ENCODE peak calls at places on chromosomes 7 and 10, in seven cellular contexts. Y, U, L, T, M, B and S are unnamed samples.

GRCh38 chr10:71747808-71748523 is 25.4 kb downstream of the VSIR start:
- DNase-seq in Y (no peak), U (no peak), L (no peak), T (no peak), M (peak), B (peak), S (no peak)

GRCh38 chr10:98470850-98471249 is 24.1 kb upstream of the HPS1 start:
- DNase-seq in Y (no peak), U (no peak), L (no peak), T (peak), M (no peak), B (no peak), S (no peak)

GRCh38 chr10:89590326-89590725 is 54.7 kb downstream of the PANK1 start:
- DNase-seq in Y (no peak), U (no peak), L (no peak), T (no peak), M (no peak), B (no peak), S (no peak)

GRCh38 chr7:2709553-2710165 is 21.7 kb downstream of the AMZ1 start:
- DNase-seq in Y (peak), U (peak), L (peak), T (peak), M (peak), B (peak), S (peak)

GRCh38 chr10:96765406-96766240 is 45.3 kb upstream of the PIK3AP1 start:
- DNase-seq in Y (peak), U (peak), L (peak), T (peak), M (peak), B (peak), S (peak)

GRCh38 chr7:33701927-33702326 is 203.4 kb upstream of the BMPER start:
- DNase-seq in Y (no peak), U (no peak), L (no peak), T (no peak), M (no peak), B (no peak), S (no peak)

GRCh38 chr10:59227136-59227673 is 50.8 kb downstream of the PHYHIPL start:
- DNase-seq in Y (no peak), U (no peak), L (no peak), T (no peak), M (no peak), B (no peak), S (no peak)

GRCh38 chr7:149569726-149570422 is 72.3 kb upstream of the ZNF746 start:
- DNase-seq in Y (no peak), U (no peak), L (no peak), T (no peak), M (no peak), B (no peak), S (no peak)

GRCh38 chr7:7103343-7104313 is 78.7 kb upstream of the C1GALT1 start:
- DNase-seq in Y (peak), U (peak), L (peak), T (peak), M (no peak), B (no peak), S (no peak)

GRCh38 chr7:82291931-82292330 is 151.6 kb downstream of the CACNA2D1 start:
- DNase-seq in Y (no peak), U (peak), L (no peak), T (peak), M (no peak), B (no peak), S (no peak)

GRCh38 chr7:116952640-116953371 is 495 bp upstream of the ST7 start:
- DNase-seq in Y (peak), U (peak), L (no peak), T (peak), M (no peak), B (peak), S (no peak)

GRCh38 chr7:87339373-87339897 is 6.0 kb upstream of the CROT start:
- DNase-seq in Y (no peak), U (no peak), L (no peak), T (no peak), M (no peak), B (no peak), S (no peak)

GRCh38 chr10:95792874-95793285 is 36.9 kb downstream of the ENTPD1 start:
- DNase-seq in Y (peak), U (peak), L (no peak), T (no peak), M (no peak), B (no peak), S (no peak)

GRCh38 chr10:104123397-104123796 is 1.4 kb downstream of the SFR1 start:
- DNase-seq in Y (no peak), U (peak), L (no peak), T (peak), M (no peak), B (no peak), S (no peak)

GRCh38 chr10:104035817-104036384 is 49.8 kb downstream of the COL17A1 start:
- DNase-seq in Y (no peak), U (no peak), L (no peak), T (no peak), M (no peak), B (no peak), S (no peak)

GRCh38 chr10:131771634-131772358 is 129.0 kb upstream of the PPP2R2D start:
- DNase-seq in Y (no peak), U (no peak), L (no peak), T (no peak), M (no peak), B (no peak), S (no peak)

GRCh38 chr10:50593523-50593922 is 30.2 kb downstream of the SGMS1 start:
- DNase-seq in Y (no peak), U (peak), L (no peak), T (no peak), M (no peak), B (no peak), S (no peak)

GRCh38 chr10:63140077-63140476 is 6.9 kb downstream of the NRBF2 start:
- DNase-seq in Y (no peak), U (no peak), L (no peak), T (peak), M (no peak), B (no peak), S (no peak)

GRCh38 chr10:99809481-99809880 is 27.0 kb downstream of the ABCC2 start:
- DNase-seq in Y (no peak), U (no peak), L (no peak), T (no peak), M (no peak), B (no peak), S (no peak)

GRCh38 chr7:128266529-128266890 is 25.4 kb downstream of the LEP start:
- DNase-seq in Y (no peak), U (no peak), L (no peak), T (no peak), M (no peak), B (no peak), S (no peak)

GRCh38 chr10:101760510-101760909 is 15.4 kb downstream of the FGF8 start:
- DNase-seq in Y (no peak), U (no peak), L (no peak), T (no peak), M (peak), B (no peak), S (no peak)

GRCh38 chr10:1061930-1062769 is 6.0 kb downstream of the WDR37 start:
- DNase-seq in Y (no peak), U (peak), L (no peak), T (no peak), M (no peak), B (no peak), S (no peak)

GRCh38 chr10:23994459-23995046 is 214.4 kb upstream of the KIAA1217 start:
- DNase-seq in Y (peak), U (peak), L (no peak), T (peak), M (no peak), B (peak), S (peak)

GRCh38 chr7:131004371-131004770 is 270.4 kb upstream of the KLF14 start:
- DNase-seq in Y (no peak), U (no peak), L (no peak), T (no peak), M (no peak), B (no peak), S (no peak)

GRCh38 chr10:123754105-123754504 is 88.0 kb downstream of the GPR26 start:
- DNase-seq in Y (no peak), U (no peak), L (no peak), T (no peak), M (no peak), B (no peak), S (no peak)

GRCh38 chr7:96224682-96225081 is 97.2 kb downstream of the SLC25A13 start:
- DNase-seq in Y (no peak), U (no peak), L (no peak), T (no peak), M (no peak), B (no peak), S (no peak)

GRCh38 chr10:14686356-14686755 is 88.3 kb downstream of the FAM107B start:
- DNase-seq in Y (no peak), U (no peak), L (no peak), T (peak), M (no peak), B (no peak), S (no peak)

GRCh38 chr7:75638607-75639070 is 100.1 kb downstream of the HIP1 start:
- DNase-seq in Y (peak), U (peak), L (no peak), T (peak), M (peak), B (peak), S (peak)

GRCh38 chr10:71729023-71729649 is 9.6 kb upstream of the C10orf105 start:
- DNase-seq in Y (peak), U (no peak), L (no peak), T (peak), M (peak), B (peak), S (no peak)

GRCh38 chr10:92886334-92886961 is 38.1 kb downstream of the EXOC6 start:
- DNase-seq in Y (no peak), U (peak), L (no peak), T (peak), M (no peak), B (no peak), S (no peak)

GRCh38 chr10:129495697-129496096 is 28.7 kb downstream of the MGMT start:
- DNase-seq in Y (no peak), U (no peak), L (no peak), T (no peak), M (no peak), B (no peak), S (no peak)

GRCh38 chr7:23276381-23276780 is 22.8 kb upstream of the MALSU1 start:
- DNase-seq in Y (no peak), U (peak), L (no peak), T (no peak), M (no peak), B (no peak), S (no peak)

GRCh38 chr10:29774475-29774874 is 139.7 kb upstream of the SVIL start:
- DNase-seq in Y (no peak), U (no peak), L (no peak), T (no peak), M (no peak), B (no peak), S (no peak)

GRCh38 chr7:151925446-151926335 is 30.6 kb upstream of the GALNTL5 start:
- DNase-seq in Y (peak), U (peak), L (no peak), T (no peak), M (peak), B (peak), S (peak)
- H3K27ac ChIP-seq in Y (no peak), U (no peak), L (no peak), T (no peak), M (peak), B (peak), S (peak)

GRCh38 chr7:4261038-4261960 is 420.8 kb upstream of the FOXK1 start:
- DNase-seq in Y (peak), U (no peak), L (no peak), T (no peak), M (no peak), B (no peak), S (no peak)
- H3K27ac ChIP-seq in Y (no peak), U (no peak), L (no peak), T (no peak), M (no peak), B (peak), S (no peak)

GRCh38 chr7:133436014-133436428 is 183.1 kb downstream of the EXOC4 start:
- DNase-seq in Y (no peak), U (peak), L (no peak), T (peak), M (no peak), B (no peak), S (no peak)

GRCh38 chr7:133434246-133434865 is 181.5 kb downstream of the EXOC4 start:
- DNase-seq in Y (no peak), U (peak), L (peak), T (peak), M (no peak), B (no peak), S (no peak)

GRCh38 chr7:133431134-133431711 is 178.3 kb downstream of the EXOC4 start:
- DNase-seq in Y (no peak), U (no peak), L (no peak), T (peak), M (no peak), B (no peak), S (no peak)

GRCh38 chr7:133429371-133429770 is 176.5 kb downstream of the EXOC4 start:
- DNase-seq in Y (no peak), U (no peak), L (no peak), T (no peak), M (no peak), B (no peak), S (no peak)

DNA sequence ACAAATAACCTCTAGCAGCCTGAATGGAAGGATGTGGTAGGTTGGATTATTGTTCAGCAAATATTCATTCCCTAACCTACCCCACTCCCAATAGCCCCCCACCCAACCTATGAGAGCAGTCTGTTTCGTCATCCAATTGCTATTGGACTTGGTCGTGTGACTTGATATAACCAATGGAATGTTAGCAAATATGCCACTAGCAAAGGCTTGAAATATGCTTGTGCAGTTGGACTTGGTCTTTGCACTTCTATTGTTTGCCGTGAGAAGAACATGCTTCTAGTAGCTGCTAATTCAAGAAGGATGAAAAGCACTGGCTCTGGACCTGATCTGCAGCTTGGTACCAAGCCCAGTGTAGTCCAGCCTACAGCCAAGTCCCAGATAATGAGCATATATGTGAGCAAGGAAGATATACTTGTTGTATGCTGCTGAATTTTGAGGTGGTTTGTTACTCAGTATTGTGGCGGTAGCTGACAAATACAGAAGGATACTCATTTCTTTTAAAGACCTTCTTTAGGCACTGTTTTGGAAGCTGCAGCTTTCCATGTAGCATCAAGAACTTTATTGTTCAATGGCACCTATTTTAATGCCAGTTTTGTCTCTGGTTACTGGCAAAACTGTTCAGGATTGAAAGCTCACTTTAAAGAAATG is 180.4 kb downstream of the EXOC4 start:
- DNase-seq in Y (no peak), U (no peak), L (no peak), T (no peak), M (no peak), B (no peak), S (no peak)
- H3K27ac ChIP-seq in Y (no peak), U (no peak), L (no peak), T (no peak), M (no peak), B (no peak), S (no peak)

GRCh38 chr10:22002531-22003110 is 909 bp downstream of the DNAJC1 start:
- DNase-seq in Y (no peak), U (peak), L (peak), T (peak), M (no peak), B (no peak), S (no peak)
- H3K27ac ChIP-seq in Y (peak), U (peak), L (peak), T (peak), M (peak), B (peak), S (peak)

DNA sequence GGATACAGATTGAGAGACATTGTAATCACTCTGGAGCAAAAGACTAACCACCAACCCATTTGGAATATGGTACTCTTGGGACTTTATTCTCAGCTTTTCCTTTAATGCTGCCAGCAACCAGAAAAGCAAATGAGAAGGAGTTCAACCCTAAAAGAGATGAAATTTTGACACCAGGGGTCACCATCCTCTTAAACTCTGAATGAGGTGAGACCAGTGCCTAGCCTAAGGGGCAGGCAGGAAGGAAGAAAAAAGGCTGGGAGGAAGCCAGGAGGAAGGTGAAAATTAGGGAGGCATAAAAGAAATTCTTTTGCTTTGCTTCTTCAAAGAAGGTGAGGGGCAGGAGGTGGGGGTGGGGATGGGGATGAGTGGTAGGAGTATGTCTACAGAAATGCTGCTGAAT is 135.8 kb downstream of the JAZF1 start:
- DNase-seq in Y (no peak), U (no peak), L (no peak), T (no peak), M (no peak), B (no peak), S (no peak)
- H3K27ac ChIP-seq in Y (no peak), U (no peak), L (no peak), T (no peak), M (no peak), B (no peak), S (no peak)

DNA sequence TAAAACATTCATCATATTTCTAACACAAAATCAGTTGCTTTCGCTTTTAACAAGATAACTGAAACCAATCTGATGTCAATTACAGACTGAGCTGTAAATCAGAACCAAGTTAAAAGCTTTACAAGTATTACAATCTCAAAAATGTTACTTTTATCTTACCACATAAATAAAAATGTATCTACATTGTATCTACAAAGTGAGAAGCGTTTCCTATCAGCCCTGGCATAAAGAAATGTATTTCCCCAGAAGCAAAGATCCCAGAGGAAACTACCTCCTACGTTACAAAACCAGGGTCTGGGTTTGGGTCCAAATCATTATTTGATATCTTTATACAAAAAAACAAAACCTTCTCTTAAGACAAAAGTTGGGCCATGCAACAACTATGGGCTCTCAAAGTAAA is 2.6 kb downstream of the SMURF1 start:
- DNase-seq in Y (no peak), U (peak), L (peak), T (no peak), M (no peak), B (no peak), S (no peak)
- H3K27ac ChIP-seq in Y (peak), U (peak), L (peak), T (peak), M (peak), B (peak), S (no peak)

DNA sequence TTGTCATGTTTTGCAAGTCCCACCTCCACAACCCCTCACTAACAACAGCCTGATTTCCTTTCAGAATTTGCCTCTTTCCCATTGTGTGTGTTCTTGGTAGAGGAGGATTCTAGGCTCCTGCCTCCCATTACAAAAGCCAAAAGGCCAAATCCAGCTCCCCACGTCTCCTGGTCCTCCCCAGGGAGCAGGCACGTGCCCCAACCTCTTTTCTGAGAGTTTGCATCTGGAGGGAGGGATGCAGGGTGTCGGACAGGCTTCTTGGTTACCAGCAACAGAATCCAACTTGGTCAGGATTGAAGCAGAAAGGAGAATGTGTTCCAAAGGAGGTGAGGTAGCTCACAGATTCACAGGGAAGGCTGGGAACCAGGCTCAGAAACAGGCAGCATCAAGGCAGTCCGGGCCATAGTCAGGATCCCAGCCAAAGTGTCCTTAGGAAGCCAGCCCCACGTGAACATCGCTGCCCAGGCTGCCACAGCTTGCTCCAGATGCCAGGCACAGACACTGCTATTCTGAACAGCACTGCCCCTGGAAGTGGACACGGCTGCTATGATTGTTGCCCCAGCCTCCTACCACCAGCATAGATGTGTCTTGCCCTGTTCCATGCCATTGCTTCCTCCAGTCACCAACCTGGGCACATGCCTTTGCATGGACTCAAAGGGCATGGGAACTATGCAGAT is 264.3 kb upstream of the ZMIZ1 start:
- DNase-seq in Y (peak), U (peak), L (no peak), T (no peak), M (no peak), B (peak), S (no peak)
- H3K27ac ChIP-seq in Y (peak), U (peak), L (no peak), T (no peak), M (peak), B (peak), S (no peak)

GRCh38 chr7:42071372-42072261 is 165.4 kb downstream of the GLI3 start:
- DNase-seq in Y (no peak), U (peak), L (no peak), T (peak), M (no peak), B (no peak), S (no peak)
- H3K27ac ChIP-seq in Y (no peak), U (peak), L (no peak), T (no peak), M (no peak), B (no peak), S (no peak)